ENCODE peak calls at places on chromosome 1, in nine cellular contexts. One of them, this sample, is unnamed.

GRCh38 chr1:184745929-184746583 is 8.6 kb downstream of the EDEM3 start:
- DNase-seq in Calu3: no peak
- DNase-seq in K562: no peak
- DNase-seq in foreskin fibroblast: no peak
- DNase-seq in endothelial cell: no peak
- DNase-seq in RWPE1: no peak
- DNase-seq in GM20000: no peak
- DNase-seq in neural crest cell: no peak
- DNase-seq in gastrocnemius medialis: no peak
- DNase-seq in this sample: no peak

GRCh38 chr1:29542476-29543015 is 306.2 kb downstream of the PTPRU start:
- DNase-seq in endothelial cell: no peak
- DNase-seq in foreskin fibroblast: no peak
- DNase-seq in K562: no peak
- DNase-seq in GM20000: no peak
- DNase-seq in gastrocnemius medialis: no peak
- DNase-seq in RWPE1: no peak
- DNase-seq in neural crest cell: no peak
- DNase-seq in Calu3: no peak
- DNase-seq in this sample: no peak

GRCh38 chr1:200302192-200302892 is 107.5 kb downstream of the ZNF281 start:
- DNase-seq in RWPE1: peak
- DNase-seq in K562: no peak
- DNase-seq in foreskin fibroblast: no peak
- DNase-seq in endothelial cell: peak
- DNase-seq in gastrocnemius medialis: no peak
- DNase-seq in GM20000: peak
- DNase-seq in Calu3: peak
- DNase-seq in neural crest cell: no peak
- DNase-seq in this sample: no peak

GRCh38 chr1:226520640-226521355 is 27.8 kb upstream of the STUM start:
- DNase-seq in foreskin fibroblast: no peak
- DNase-seq in RWPE1: no peak
- DNase-seq in K562: no peak
- DNase-seq in Calu3: no peak
- DNase-seq in neural crest cell: no peak
- DNase-seq in endothelial cell: no peak
- DNase-seq in gastrocnemius medialis: no peak
- DNase-seq in GM20000: no peak
- DNase-seq in this sample: no peak

GRCh38 chr1:9877962-9878361 is 32.1 kb downstream of the CTNNBIP1 start:
- DNase-seq in gastrocnemius medialis: no peak
- DNase-seq in GM20000: no peak
- DNase-seq in endothelial cell: no peak
- DNase-seq in RWPE1: peak
- DNase-seq in neural crest cell: no peak
- DNase-seq in foreskin fibroblast: no peak
- DNase-seq in Calu3: peak
- DNase-seq in K562: no peak
- DNase-seq in this sample: no peak

GRCh38 chr1:84842748-84843231 is 50.2 kb downstream of the LPAR3 start:
- DNase-seq in endothelial cell: no peak
- DNase-seq in foreskin fibroblast: no peak
- DNase-seq in gastrocnemius medialis: no peak
- DNase-seq in RWPE1: peak
- DNase-seq in K562: no peak
- DNase-seq in Calu3: no peak
- DNase-seq in neural crest cell: no peak
- DNase-seq in GM20000: no peak
- DNase-seq in this sample: no peak

GRCh38 chr1:25523512-25523911 is 19.9 kb upstream of the LDLRAP1 start:
- DNase-seq in K562: peak
- DNase-seq in GM20000: no peak
- DNase-seq in neural crest cell: no peak
- DNase-seq in endothelial cell: peak
- DNase-seq in foreskin fibroblast: no peak
- DNase-seq in gastrocnemius medialis: no peak
- DNase-seq in Calu3: no peak
- DNase-seq in RWPE1: no peak
- DNase-seq in this sample: peak

GRCh38 chr1:117077267-117077666 is 17.1 kb downstream of the TTF2 start:
- DNase-seq in Calu3: no peak
- DNase-seq in GM20000: no peak
- DNase-seq in neural crest cell: no peak
- DNase-seq in K562: no peak
- DNase-seq in foreskin fibroblast: peak
- DNase-seq in gastrocnemius medialis: no peak
- DNase-seq in endothelial cell: no peak
- DNase-seq in RWPE1: peak
- DNase-seq in this sample: no peak

DNA sequence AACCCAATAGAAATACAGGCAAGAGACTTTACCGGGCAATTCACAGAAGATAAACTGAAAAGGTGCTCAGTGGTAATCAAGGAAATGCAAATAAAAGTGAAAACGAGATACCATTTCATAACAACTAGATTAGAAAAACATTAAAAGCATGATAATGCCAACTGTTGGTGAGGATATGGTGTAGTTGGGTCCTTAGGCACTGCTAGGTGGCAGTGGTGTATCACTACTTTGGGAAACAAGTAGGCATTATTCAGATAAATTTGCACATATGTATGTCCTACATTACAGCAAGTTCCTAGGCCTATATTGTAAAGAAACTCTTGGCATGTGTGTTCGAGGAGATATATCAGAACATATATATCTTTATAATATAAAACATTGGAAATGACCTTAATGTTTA is 31.0 kb downstream of the AZIN2 start:
- DNase-seq in gastrocnemius medialis: no peak
- DNase-seq in K562: no peak
- DNase-seq in GM20000: no peak
- DNase-seq in Calu3: no peak
- DNase-seq in endothelial cell: no peak
- DNase-seq in foreskin fibroblast: peak
- DNase-seq in RWPE1: no peak
- DNase-seq in neural crest cell: no peak
- DNase-seq in this sample: no peak
- TF ChIP-seq CTCF in gastrocnemius medialis: no peak
- TF ChIP-seq CTCF in K562: no peak
- TF ChIP-seq CTCF in GM20000: peak
- TF ChIP-seq CTCF in Calu3: no peak
- TF ChIP-seq CTCF in endothelial cell: no peak
- TF ChIP-seq CTCF in foreskin fibroblast: no peak
- TF ChIP-seq CTCF in RWPE1: peak
- TF ChIP-seq CTCF in neural crest cell: peak
- TF ChIP-seq CTCF in this sample: peak

DNA sequence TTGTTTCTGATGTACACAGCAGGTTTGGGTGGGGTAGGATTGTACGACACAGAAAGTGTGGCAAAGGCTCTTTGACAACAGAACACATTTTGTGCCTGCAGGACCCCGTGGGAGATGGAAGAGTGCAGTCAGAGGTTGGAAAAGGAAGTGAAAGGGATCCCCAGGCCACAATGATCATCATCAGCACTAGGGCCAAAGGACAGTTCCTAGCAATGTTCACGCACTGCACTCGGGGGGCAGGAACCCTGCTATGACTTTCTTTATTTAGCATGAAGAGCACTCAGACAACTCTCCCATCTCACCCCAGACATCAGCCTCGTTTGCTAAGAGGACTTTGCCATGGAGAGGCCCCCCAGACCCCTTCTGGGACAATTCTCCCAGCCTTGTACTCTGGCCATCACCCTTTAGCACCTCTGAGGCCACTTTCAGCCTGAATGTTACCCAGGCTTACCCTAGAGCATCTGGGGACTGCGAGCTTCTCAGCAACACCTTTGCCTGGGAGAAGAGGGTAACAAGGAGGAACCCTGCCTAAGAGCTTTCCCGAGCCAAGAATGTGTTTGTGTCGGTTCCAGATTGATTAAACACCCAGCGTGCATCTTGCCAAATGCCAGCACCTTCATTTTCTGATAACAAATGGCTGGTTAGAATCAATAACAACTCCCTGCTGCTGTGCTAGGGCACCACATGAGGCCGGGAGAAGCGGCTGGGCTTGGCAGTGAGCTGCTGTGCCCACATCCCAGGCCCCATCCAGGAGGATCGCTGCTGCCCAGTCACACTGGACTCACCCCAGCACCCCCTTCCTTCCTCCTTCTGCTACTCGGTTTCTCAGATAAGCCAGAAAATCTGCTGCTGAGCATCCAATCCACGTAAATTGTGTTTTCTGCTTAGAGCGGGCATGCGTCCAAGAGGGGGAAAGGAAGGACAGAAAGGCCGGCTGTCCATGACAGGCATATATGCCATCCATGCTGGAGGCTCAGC is 633.1 kb downstream of the AJAP1 start:
- DNase-seq in GM20000: no peak
- DNase-seq in K562: no peak
- DNase-seq in endothelial cell: no peak
- DNase-seq in Calu3: no peak
- DNase-seq in gastrocnemius medialis: no peak
- DNase-seq in RWPE1: no peak
- DNase-seq in neural crest cell: no peak
- DNase-seq in foreskin fibroblast: no peak
- DNase-seq in this sample: no peak
- TF ChIP-seq CTCF in GM20000: no peak
- TF ChIP-seq CTCF in K562: no peak
- TF ChIP-seq CTCF in endothelial cell: no peak
- TF ChIP-seq CTCF in Calu3: no peak
- TF ChIP-seq CTCF in gastrocnemius medialis: no peak
- TF ChIP-seq CTCF in RWPE1: no peak
- TF ChIP-seq CTCF in neural crest cell: no peak
- TF ChIP-seq CTCF in foreskin fibroblast: no peak
- TF ChIP-seq CTCF in this sample: no peak

DNA sequence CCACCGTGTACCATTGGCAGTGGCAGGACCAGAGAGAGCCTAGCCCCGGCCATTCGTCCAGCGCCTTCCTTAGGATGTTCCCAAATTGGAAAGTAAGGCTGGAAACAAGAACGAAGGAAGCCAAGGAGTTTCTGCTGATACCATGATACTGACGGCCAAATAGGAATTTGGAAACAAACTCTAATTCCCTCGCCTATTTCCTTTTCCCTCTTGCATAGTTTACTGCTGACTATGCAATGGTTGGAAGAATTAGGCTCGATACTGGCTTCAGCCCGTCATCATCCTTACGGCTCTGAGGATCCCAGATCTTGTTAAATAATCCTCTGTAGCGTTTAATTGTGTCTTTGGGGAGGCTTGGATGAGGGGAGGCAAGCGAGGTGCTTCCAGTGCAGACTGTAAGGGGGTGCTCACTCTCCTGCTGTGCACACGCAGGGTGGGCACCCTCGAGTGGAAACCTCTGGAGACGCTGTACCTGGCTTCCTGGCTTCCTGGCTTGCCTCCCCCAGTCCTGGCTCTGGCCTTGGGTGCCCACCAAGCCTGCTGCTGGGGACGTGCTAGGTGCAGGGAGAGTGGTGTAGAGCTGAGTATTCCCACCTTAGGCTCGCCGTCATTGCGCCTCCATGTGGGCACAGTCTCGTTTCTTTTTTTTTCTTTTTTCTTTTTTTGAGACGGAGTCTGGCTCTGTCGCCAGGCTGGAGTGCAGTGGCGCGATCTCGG is 27.4 kb upstream of the CAMTA1 start:
- DNase-seq in K562: no peak
- DNase-seq in gastrocnemius medialis: no peak
- DNase-seq in endothelial cell: no peak
- DNase-seq in foreskin fibroblast: no peak
- DNase-seq in GM20000: no peak
- DNase-seq in neural crest cell: no peak
- DNase-seq in Calu3: no peak
- DNase-seq in RWPE1: no peak
- DNase-seq in this sample: no peak
- TF ChIP-seq CTCF in K562: no peak
- TF ChIP-seq CTCF in gastrocnemius medialis: no peak
- TF ChIP-seq CTCF in endothelial cell: no peak
- TF ChIP-seq CTCF in foreskin fibroblast: no peak
- TF ChIP-seq CTCF in GM20000: no peak
- TF ChIP-seq CTCF in neural crest cell: no peak
- TF ChIP-seq CTCF in Calu3: no peak
- TF ChIP-seq CTCF in RWPE1: no peak
- TF ChIP-seq CTCF in this sample: no peak

GRCh38 chr1:224357626-224358124 is 996 bp downstream of the CNIH4 start:
- DNase-seq in K562: no peak
- DNase-seq in gastrocnemius medialis: no peak
- DNase-seq in GM20000: no peak
- DNase-seq in endothelial cell: no peak
- DNase-seq in Calu3: no peak
- DNase-seq in RWPE1: peak
- DNase-seq in foreskin fibroblast: peak
- DNase-seq in neural crest cell: no peak
- DNase-seq in this sample: no peak

GRCh38 chr1:224356685-224357625 is at the start of gene CNIH4:
- DNase-seq in endothelial cell: peak
- DNase-seq in foreskin fibroblast: peak
- DNase-seq in RWPE1: peak
- DNase-seq in Calu3: peak
- DNase-seq in neural crest cell: peak
- DNase-seq in GM20000: peak
- DNase-seq in K562: peak
- DNase-seq in gastrocnemius medialis: peak
- DNase-seq in this sample: peak

GRCh38 chr1:224358288-224358687 is 1.6 kb downstream of the CNIH4 start:
- DNase-seq in foreskin fibroblast: no peak
- DNase-seq in endothelial cell: no peak
- DNase-seq in gastrocnemius medialis: no peak
- DNase-seq in Calu3: no peak
- DNase-seq in neural crest cell: no peak
- DNase-seq in RWPE1: no peak
- DNase-seq in K562: no peak
- DNase-seq in GM20000: no peak
- DNase-seq in this sample: no peak

GRCh38 chr1:224359207-224359606 is 2.5 kb downstream of the CNIH4 start:
- DNase-seq in K562: no peak
- DNase-seq in gastrocnemius medialis: no peak
- DNase-seq in endothelial cell: no peak
- DNase-seq in RWPE1: no peak
- DNase-seq in Calu3: no peak
- DNase-seq in foreskin fibroblast: no peak
- DNase-seq in GM20000: no peak
- DNase-seq in neural crest cell: no peak
- DNase-seq in this sample: no peak

DNA sequence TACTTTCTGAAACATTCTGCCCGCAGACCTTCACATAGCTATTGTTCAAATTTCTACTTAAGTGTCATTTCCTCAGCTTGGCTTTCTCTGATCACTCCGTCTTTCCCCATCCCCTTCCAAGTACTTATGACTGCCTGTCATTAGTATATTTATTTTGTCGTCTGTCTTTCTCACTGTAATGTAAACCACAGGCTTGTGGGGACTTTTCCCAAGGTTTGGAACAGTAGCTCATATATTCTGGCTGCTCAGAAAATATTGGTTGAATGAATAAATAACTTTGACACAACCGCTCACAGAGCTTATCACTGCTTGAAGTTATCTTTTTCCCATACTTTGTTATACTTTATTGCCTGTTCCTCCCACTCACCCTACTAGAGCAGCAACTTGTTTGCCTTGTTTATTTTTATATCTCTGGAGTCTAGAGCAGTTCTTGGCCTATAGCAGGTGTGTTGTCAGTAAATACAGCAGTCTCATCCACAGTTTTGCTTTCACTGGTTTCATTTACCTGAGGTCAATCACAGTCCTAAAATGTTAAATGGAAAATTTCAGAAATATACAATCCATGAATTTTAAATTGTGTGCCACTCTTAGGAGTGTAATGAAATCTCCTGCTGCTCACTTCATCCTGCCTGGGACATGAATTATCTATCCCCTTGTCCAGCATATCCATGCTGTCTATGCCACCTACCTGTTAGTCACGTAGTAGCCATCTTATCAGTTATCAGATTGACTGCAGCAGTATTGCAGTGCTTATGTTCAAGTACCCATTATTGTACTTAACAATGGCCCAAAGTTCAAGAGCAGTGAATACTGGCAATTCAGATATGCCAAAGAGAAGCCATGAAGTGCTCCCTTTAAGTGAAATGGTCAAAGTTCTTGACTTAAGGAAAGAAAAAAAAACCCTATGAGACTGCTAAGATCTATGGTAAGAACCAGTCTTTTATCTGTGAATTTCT is 2.4 kb upstream of the CNIH4 start:
- DNase-seq in foreskin fibroblast: no peak
- DNase-seq in Calu3: no peak
- DNase-seq in neural crest cell: no peak
- DNase-seq in GM20000: no peak
- DNase-seq in K562: no peak
- DNase-seq in gastrocnemius medialis: no peak
- DNase-seq in RWPE1: no peak
- DNase-seq in endothelial cell: no peak
- DNase-seq in this sample: no peak
- TF ChIP-seq CTCF in foreskin fibroblast: no peak
- TF ChIP-seq CTCF in Calu3: no peak
- TF ChIP-seq CTCF in neural crest cell: no peak
- TF ChIP-seq CTCF in GM20000: no peak
- TF ChIP-seq CTCF in K562: no peak
- TF ChIP-seq CTCF in gastrocnemius medialis: no peak
- TF ChIP-seq CTCF in RWPE1: no peak
- TF ChIP-seq CTCF in endothelial cell: no peak
- TF ChIP-seq CTCF in this sample: no peak